ENCODE peak calls at places on chromosomes 7 and 10, in ten cellular contexts. W, Q, L, X, V, J, Z, N, G and M are unnamed samples.

GRCh38 chr7:106866298-106867281 is 1.5 kb downstream of the PIK3CG start:
- DNase-seq in W (peak), Q (no peak), L (no peak), X (no peak), V (no peak), J (no peak), Z (no peak), N (no peak), G (no peak), M (no peak)

GRCh38 chr10:33229252-33229943 is 105.1 kb downstream of the NRP1 start:
- DNase-seq in W (no peak), Q (no peak), L (no peak), X (no peak), V (no peak), J (peak), Z (no peak), N (no peak), G (no peak), M (peak)

GRCh38 chr10:75683158-75683557 is 251.7 kb downstream of the LRMDA start:
- DNase-seq in W (no peak), Q (no peak), L (no peak), X (no peak), V (peak), J (no peak), Z (no peak), N (no peak), G (no peak), M (no peak)

GRCh38 chr10:46515402-46516192 is 40.9 kb downstream of the GPRIN2 start:
- DNase-seq in W (no peak), Q (no peak), L (peak), X (no peak), V (no peak), J (no peak), Z (no peak), N (no peak), G (no peak), M (no peak)

GRCh38 chr7:134599371-134599770 is 47.3 kb upstream of the BPGM start:
- DNase-seq in W (no peak), Q (no peak), L (peak), X (no peak), V (no peak), J (no peak), Z (no peak), N (no peak), G (no peak), M (no peak)

GRCh38 chr7:74240482-74240881 is 13.7 kb downstream of the RFC2 start:
- DNase-seq in W (no peak), Q (no peak), L (no peak), X (no peak), V (no peak), J (no peak), Z (no peak), N (no peak), G (no peak), M (no peak)

GRCh38 chr10:128530301-128530700 is 404.1 kb upstream of the MKI67 start:
- DNase-seq in W (peak), Q (peak), L (no peak), X (no peak), V (no peak), J (no peak), Z (no peak), N (no peak), G (no peak), M (no peak)

GRCh38 chr10:3714526-3714925 is 70.5 kb downstream of the KLF6 start:
- DNase-seq in W (no peak), Q (no peak), L (no peak), X (no peak), V (no peak), J (no peak), Z (no peak), N (no peak), G (no peak), M (no peak)

GRCh38 chr10:101995451-101996063 is 60.4 kb downstream of the ARMH3 start:
- DNase-seq in W (no peak), Q (peak), L (no peak), X (peak), V (no peak), J (no peak), Z (no peak), N (no peak), G (no peak), M (no peak)

GRCh38 chr7:278081-278480 is 11.9 kb upstream of the FOXL3 start:
- DNase-seq in W (no peak), Q (no peak), L (no peak), X (no peak), V (no peak), J (no peak), Z (no peak), N (no peak), G (no peak), M (no peak)

GRCh38 chr7:143318661-143319060 is 2.8 kb downstream of the CLCN1 start:
- DNase-seq in W (no peak), Q (peak), L (no peak), X (no peak), V (peak), J (no peak), Z (no peak), N (no peak), G (no peak), M (no peak)

GRCh38 chr10:17214991-17215781 is 12.9 kb upstream of the VIM start:
- DNase-seq in W (no peak), Q (peak), L (no peak), X (no peak), V (no peak), J (peak), Z (no peak), N (no peak), G (no peak), M (peak)

DNA sequence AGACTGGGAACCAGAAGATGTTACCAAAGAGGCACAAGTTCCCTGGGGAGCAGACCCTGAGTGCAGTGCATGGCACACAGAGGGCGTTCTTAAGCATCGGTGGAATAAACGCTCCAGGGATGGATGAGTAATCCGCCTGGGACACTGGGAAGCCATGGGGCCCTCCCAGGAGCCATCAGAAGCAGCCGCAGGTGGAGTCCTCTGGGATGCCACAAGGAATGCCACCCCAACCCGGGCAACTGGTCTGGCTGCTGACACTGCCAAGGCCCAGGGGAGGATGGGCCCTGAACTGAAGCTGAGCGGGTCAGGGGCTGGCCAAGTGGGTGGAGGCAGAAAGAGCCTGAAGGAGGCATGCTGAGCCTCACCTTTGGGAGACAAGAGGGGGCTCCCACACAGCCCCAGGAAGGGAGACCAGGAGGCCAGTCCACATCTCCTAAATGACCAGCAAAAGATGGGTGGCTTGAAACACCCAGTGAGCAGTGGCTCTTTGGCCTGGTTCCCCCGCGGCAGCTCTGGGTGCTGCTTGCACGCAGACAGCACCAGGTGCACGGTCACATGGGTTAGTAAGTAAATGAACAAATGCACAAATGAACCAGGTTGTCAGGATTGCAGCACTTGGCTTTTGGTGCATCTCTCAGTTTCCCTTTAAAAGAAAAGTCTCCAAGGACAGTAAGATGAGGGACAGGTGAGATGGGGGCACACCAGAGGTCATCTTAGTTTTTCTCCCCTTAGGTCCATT is 141.3 kb upstream of the ZMIZ1 start:
- DNase-seq in W (no peak), Q (no peak), L (no peak), X (peak), V (peak), J (no peak), Z (no peak), N (no peak), G (no peak), M (no peak)
- TF ChIP-seq CTCF in W (no peak), Q (no peak), L (no peak), X (no peak), V (no peak), J (no peak), Z (no peak), N (no peak), G (no peak), M (no peak)

GRCh38 chr10:6053816-6054581 is 8.2 kb downstream of the IL2RA start:
- DNase-seq in W (no peak), Q (no peak), L (no peak), X (peak), V (no peak), J (no peak), Z (no peak), N (no peak), G (no peak), M (no peak)

GRCh38 chr10:6054884-6055283 is 7.3 kb downstream of the IL2RA start:
- DNase-seq in W (no peak), Q (no peak), L (no peak), X (no peak), V (no peak), J (no peak), Z (no peak), N (no peak), G (no peak), M (no peak)

GRCh38 chr10:6053303-6053702 is 8.9 kb downstream of the IL2RA start:
- DNase-seq in W (no peak), Q (no peak), L (no peak), X (no peak), V (no peak), J (no peak), Z (no peak), N (no peak), G (no peak), M (no peak)

GRCh38 chr10:6056411-6057135 is 5.6 kb downstream of the IL2RA start:
- DNase-seq in W (no peak), Q (no peak), L (no peak), X (no peak), V (no peak), J (no peak), Z (no peak), N (no peak), G (no peak), M (no peak)

GRCh38 chr10:6055929-6056328 is 6.2 kb downstream of the IL2RA start:
- DNase-seq in W (no peak), Q (no peak), L (no peak), X (no peak), V (no peak), J (no peak), Z (no peak), N (no peak), G (no peak), M (no peak)
- TF ChIP-seq CTCF in W (no peak), Q (no peak), L (no peak), X (no peak), V (no peak), J (no peak), Z (no peak), N (no peak), G (no peak), M (no peak)

GRCh38 chr7:14698239-14698638 is 204.3 kb downstream of the DGKB start:
- DNase-seq in W (no peak), Q (peak), L (no peak), X (no peak), V (no peak), J (no peak), Z (no peak), N (no peak), G (no peak), M (no peak)
- TF ChIP-seq CTCF in W (no peak), Q (peak), L (no peak), X (peak), V (no peak), J (no peak), Z (no peak), N (no peak), G (peak), M (no peak)

DNA sequence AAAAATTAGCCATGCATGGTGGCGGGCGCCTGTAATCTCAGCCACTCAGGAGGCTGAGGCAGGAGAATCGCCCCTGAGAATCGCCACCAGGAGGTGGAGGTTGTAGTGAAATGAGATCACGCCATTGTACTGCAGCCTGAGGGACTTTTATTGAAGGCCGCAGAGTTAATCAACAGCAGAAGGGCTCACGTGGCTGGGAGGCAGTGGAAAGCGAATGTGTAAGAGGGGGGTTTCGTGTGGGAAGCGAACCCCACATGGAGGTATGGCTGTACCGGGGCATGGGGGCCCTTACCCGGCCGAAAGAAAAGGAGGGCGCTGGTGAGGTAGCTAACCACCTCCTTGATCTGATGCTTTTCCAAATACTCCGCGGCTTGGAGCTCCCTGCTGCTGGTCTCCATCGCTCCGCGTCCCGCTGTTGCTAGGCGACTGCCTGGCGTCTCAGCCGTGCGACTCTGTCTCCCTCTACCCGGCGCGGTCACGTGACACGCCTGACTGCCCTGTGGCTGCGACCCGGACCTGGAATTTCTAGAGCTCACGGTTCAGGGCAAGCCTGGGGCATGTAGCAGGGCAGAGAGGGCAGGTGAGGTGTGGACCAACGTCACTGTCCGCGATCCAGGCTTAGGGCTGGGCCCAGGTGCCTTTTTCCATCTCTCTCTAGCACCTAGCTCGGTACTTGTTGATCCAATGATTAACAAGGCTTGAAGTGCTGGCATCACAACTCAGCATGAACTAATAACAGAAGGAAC is at the start of gene EFCAB10:
- DNase-seq in W (peak), Q (peak), L (peak), X (peak), V (peak), J (no peak), Z (no peak), N (peak), G (peak), M (no peak)
- TF ChIP-seq CTCF in W (no peak), Q (no peak), L (no peak), X (no peak), V (no peak), J (peak), Z (no peak), N (no peak), G (peak), M (peak)

DNA sequence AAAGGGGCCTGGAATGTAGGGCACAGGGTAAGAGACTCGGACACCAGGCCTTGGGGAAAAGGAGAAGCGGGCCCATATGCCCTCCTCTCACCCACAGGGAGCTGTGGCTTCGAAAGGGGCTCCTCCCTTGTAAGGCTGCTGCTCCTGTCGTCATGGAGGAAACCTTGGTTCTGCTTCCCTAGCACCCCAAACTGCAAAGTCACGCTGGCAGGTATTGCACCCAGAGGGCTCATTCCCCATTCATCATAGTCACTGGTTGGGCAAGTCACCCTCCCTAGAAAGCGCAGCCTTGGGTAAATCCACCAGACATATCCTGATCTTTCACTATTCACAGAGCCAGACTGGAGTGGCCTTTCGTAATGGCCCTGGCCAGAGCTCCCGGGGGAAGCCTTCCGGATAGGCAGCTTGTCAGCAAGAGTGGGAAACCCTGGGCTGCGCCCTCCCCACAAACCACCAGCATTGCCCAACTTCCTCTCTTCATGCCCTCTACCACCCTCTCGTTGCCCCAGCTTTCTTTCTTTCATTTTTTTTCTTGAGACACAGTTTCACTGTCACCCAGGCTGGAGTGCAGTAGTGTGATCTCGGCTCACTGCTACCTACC is 121.0 kb downstream of the HIP1 start:
- DNase-seq in W (peak), Q (peak), L (no peak), X (no peak), V (no peak), J (peak), Z (peak), N (no peak), G (no peak), M (no peak)
- TF ChIP-seq CTCF in W (no peak), Q (no peak), L (no peak), X (no peak), V (no peak), J (no peak), Z (no peak), N (no peak), G (no peak), M (no peak)

GRCh38 chr7:130814753-130815152 is 80.7 kb upstream of the KLF14 start:
- DNase-seq in W (peak), Q (peak), L (no peak), X (peak), V (no peak), J (peak), Z (no peak), N (no peak), G (no peak), M (no peak)
- TF ChIP-seq CTCF in W (peak), Q (peak), L (peak), X (peak), V (no peak), J (peak), Z (peak), N (peak), G (peak), M (peak)